ENCODE peak calls at places on chromosomes 2 and 18, in four cellular contexts. Q is mucosa of descending colon, Z is ovary, T is endothelial cell of umbilical vein. W is an unnamed sample. For H3K9me3, the result is how much of the 10 kb centered on the place peaks cover.

GRCh38 chr2:203710211-203710610 is 3.8 kb downstream of the CD28 start:
- DNase-seq in Q (no peak), Z (no peak), T (peak), W (no peak)

GRCh38 chr18:50039736-50040135 is 155.2 kb downstream of the MYO5B start:
- DNase-seq in Q (no peak), Z (no peak), T (no peak), W (no peak)

GRCh38 chr2:226608393-226608955 is 191.1 kb downstream of the IRS1 start:
- DNase-seq in Q (no peak), Z (no peak), T (no peak), W (no peak)

GRCh38 chr2:152161598-152161997 is 14.0 kb downstream of the STAM2 start:
- DNase-seq in Q (no peak), Z (no peak), T (no peak), W (no peak)

GRCh38 chr2:171160630-171161424 is at the start of gene TLK1:
- DNase-seq in Q (peak), Z (peak), T (peak), W (peak)

GRCh38 chr2:137644689-137645088 is 319.6 kb upstream of the HNMT start:
- DNase-seq in Q (no peak), Z (no peak), T (no peak), W (no peak)

GRCh38 chr2:26438526-26438925 is 36.8 kb downstream of the DRC1 start:
- DNase-seq in Q (no peak), Z (no peak), T (no peak), W (no peak)

GRCh38 chr2:53130441-53130943 is 637.1 kb upstream of the CHAC2 start:
- DNase-seq in Q (no peak), Z (no peak), T (no peak), W (no peak)

GRCh38 chr18:905307-905947 is 756 bp downstream of the ADCYAP1 start:
- DNase-seq in Q (no peak), Z (no peak), T (no peak), W (no peak)

GRCh38 chr18:903703-904102 is 968 bp upstream of the ADCYAP1 start:
- DNase-seq in Q (no peak), Z (peak), T (peak), W (no peak)

GRCh38 chr18:905948-906415 is 1.3 kb downstream of the ADCYAP1 start:
- DNase-seq in Q (no peak), Z (no peak), T (no peak), W (no peak)

GRCh38 chr18:902179-902718 is 2.4 kb upstream of the ADCYAP1 start:
- DNase-seq in Q (no peak), Z (no peak), T (peak), W (no peak)

GRCh38 chr18:904135-905090 is at the start of gene ADCYAP1:
- DNase-seq in Q (no peak), Z (no peak), T (no peak), W (no peak)
- H3K9me3 ChIP-seq in Q (under half), Z (under half), T (under half), W (under half)

DNA sequence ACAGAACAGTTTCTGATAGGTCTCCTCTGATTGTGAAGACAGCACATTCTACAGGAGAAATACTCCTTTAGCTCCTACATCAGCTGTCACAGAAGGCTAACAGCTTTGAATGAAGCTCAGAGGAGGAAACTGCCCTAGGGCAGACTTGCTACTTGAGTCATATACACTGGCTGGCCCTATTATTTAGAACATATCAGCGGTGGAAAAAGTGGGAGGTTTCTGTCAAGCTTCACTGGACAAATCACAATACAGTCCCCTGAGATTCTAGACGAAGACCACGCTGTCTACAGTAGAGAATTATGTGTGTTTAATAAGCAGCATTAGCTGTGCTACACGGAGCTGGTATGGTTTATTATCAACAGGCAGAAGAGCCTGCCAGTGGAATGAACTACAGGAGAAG is 230.9 kb upstream of the FSIP2 start:
- DNase-seq in Q (no peak), Z (no peak), T (no peak), W (no peak)
- H3K9me3 ChIP-seq in Q (half or more), Z (under half), T (under half), W (under half)

GRCh38 chr2:220747736-220748135 is 824.4 kb downstream of the EPHA4 start:
- DNase-seq in Q (no peak), Z (no peak), T (no peak), W (no peak)
- H3K9me3 ChIP-seq in Q (under half), Z (under half), T (under half), W (under half)

DNA sequence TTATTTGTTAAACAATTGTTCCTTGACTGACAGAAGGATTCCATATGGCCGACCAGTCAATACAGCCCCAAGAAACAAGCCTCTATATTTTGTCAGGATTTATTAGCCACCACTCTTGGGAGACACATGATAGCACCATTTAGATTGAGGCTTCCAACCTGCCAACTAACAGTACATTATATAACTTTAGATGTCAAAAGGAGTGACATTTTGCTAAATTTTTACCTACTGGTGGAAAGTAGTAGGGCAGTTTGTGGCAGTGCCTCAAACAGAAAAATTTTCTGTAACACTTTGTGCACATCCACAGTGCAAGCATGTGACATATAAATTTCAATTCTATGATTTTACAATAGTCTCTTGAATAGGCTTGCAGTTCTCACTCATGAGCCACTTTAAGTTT is 464.0 kb downstream of the TRIB2 start:
- DNase-seq in Q (no peak), Z (no peak), T (no peak), W (no peak)
- H3K9me3 ChIP-seq in Q (under half), Z (under half), T (under half), W (under half)

DNA sequence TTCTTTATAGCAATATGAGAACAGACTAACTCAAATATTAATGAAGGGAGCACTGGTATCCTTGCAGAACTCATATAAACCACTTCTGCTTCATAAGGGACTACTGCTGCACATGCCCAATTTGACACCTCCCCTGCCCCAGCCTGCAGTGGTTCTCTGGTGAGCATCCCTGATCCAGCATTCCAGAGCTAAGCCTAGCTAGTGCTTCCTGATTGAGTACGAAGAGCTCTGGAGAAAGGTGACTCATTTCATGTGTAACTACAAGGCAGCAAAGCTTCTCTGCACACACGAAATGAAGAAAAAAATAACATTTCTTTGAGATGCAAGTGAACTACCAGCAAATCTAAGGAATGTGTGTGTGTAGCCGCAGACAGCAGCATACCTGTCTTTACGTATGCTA is 22.8 kb upstream of the ADNP2 start:
- DNase-seq in Q (no peak), Z (no peak), T (no peak), W (no peak)
- H3K9me3 ChIP-seq in Q (under half), Z (under half), T (under half), W (under half)

W was measured in T-helper 17 cell.